ENCODE peak calls at places on chromosomes 1 and 21, in nine cellular contexts. L, J, X, W, T, A, I, N and V are unnamed samples.

GRCh38 chr21:45320991-45321656 is 33.4 kb upstream of the POFUT2 start:
- DNase-seq in N (no peak), J (no peak), I (no peak), X (no peak), A (no peak), W (no peak), L (no peak), T (no peak), V (no peak)

GRCh38 chr1:39845569-39846566 is 37.4 kb downstream of the TRIT1 start:
- DNase-seq in T (peak), J (peak), N (peak), A (peak), W (peak), L (peak), X (peak), I (peak), V (peak)

GRCh38 chr1:206029484-206029883 is 5.8 kb upstream of the CTSE start:
- DNase-seq in X (no peak), N (no peak), L (peak), W (peak), T (peak), A (no peak), J (peak), I (peak), V (no peak)

GRCh38 chr1:238191161-238191560 is 300.4 kb upstream of the ZP4 start:
- DNase-seq in X (no peak), L (no peak), J (no peak), N (no peak), I (no peak), T (no peak), A (no peak), W (no peak), V (no peak)

GRCh38 chr1:226109829-226110248 is 47.3 kb downstream of the H3-3A start:
- DNase-seq in L (peak), J (peak), T (peak), W (peak), N (peak), A (peak), X (peak), I (peak), V (peak)

GRCh38 chr21:46362946-46363345 is 39.0 kb downstream of the PCNT start:
- DNase-seq in X (no peak), J (no peak), I (no peak), T (no peak), N (no peak), A (no peak), L (no peak), W (no peak), V (no peak)

GRCh38 chr21:36150192-36150711 is 6.4 kb upstream of the DOP1B start:
- DNase-seq in X (peak), L (peak), I (no peak), J (no peak), T (peak), A (peak), W (peak), N (no peak), V (peak)

GRCh38 chr1:200838676-200839445 is 33.9 kb upstream of the GPR25 start:
- DNase-seq in N (no peak), L (peak), A (no peak), J (no peak), W (no peak), T (peak), I (no peak), X (no peak), V (no peak)

GRCh38 chr1:28577052-28577678 is 14.9 kb upstream of the RAB42 start:
- DNase-seq in N (no peak), W (no peak), X (no peak), L (peak), I (no peak), J (no peak), A (no peak), T (no peak), V (no peak)

GRCh38 chr21:23740463-23740862 is 1866.8 kb downstream of the MRPL39 start:
- DNase-seq in J (no peak), I (no peak), N (no peak), X (no peak), L (no peak), A (no peak), W (no peak), T (no peak), V (no peak)

GRCh38 chr1:53061859-53062714 is at the start of gene PODN:
- DNase-seq in A (peak), X (peak), J (peak), T (peak), L (no peak), N (peak), W (no peak), I (peak), V (peak)

GRCh38 chr1:25472494-25472893 is 41.8 kb downstream of the MACO1 start:
- DNase-seq in I (no peak), X (no peak), N (peak), J (no peak), T (no peak), W (no peak), A (no peak), L (no peak), V (no peak)

GRCh38 chr1:20896824-20897223 is 109.7 kb upstream of the HP1BP3 start:
- DNase-seq in A (no peak), T (peak), X (no peak), L (peak), W (no peak), J (no peak), I (peak), N (no peak), V (no peak)

GRCh38 chr1:23824711-23825075 is 536 bp downstream of the HMGCL start:
- DNase-seq in T (peak), W (no peak), I (no peak), N (no peak), X (no peak), A (no peak), J (no peak), L (no peak), V (no peak)

GRCh38 chr1:84550826-84551225 is 23.4 kb downstream of the CTBS start:
- DNase-seq in N (no peak), I (no peak), L (peak), J (no peak), X (no peak), W (no peak), T (peak), A (no peak), V (no peak)

GRCh38 chr1:201876148-201876547 is 12.6 kb upstream of the SHISA4 start:
- DNase-seq in I (no peak), L (peak), J (no peak), X (no peak), A (no peak), W (no peak), T (no peak), N (no peak), V (no peak)

GRCh38 chr1:158014702-158015320 is 21.4 kb downstream of the KIRREL1 start:
- DNase-seq in J (no peak), W (no peak), X (no peak), L (no peak), I (no peak), N (no peak), A (no peak), T (no peak), V (no peak)

GRCh38 chr21:33047231-33047630 is 21.5 kb downstream of the OLIG2 start:
- DNase-seq in A (no peak), W (no peak), N (no peak), I (no peak), T (peak), X (no peak), J (no peak), L (peak), V (no peak)

GRCh38 chr1:82059931-82060330 is 259.2 kb downstream of the ADGRL2 start:
- DNase-seq in W (no peak), I (no peak), A (no peak), X (no peak), J (no peak), L (no peak), N (no peak), T (no peak), V (no peak)

GRCh38 chr1:28781305-28781704 is 30.7 kb upstream of the OPRD1 start:
- DNase-seq in T (no peak), A (no peak), I (no peak), W (no peak), L (no peak), N (no peak), X (no peak), J (no peak), V (no peak)

GRCh38 chr1:18996548-18997177 is 40.2 kb upstream of the IFFO2 start:
- DNase-seq in T (no peak), X (no peak), A (no peak), W (no peak), N (no peak), L (no peak), I (no peak), J (no peak), V (no peak)

GRCh38 chr1:5286244-5286643 is 631.8 kb downstream of the AJAP1 start:
- DNase-seq in J (no peak), W (no peak), T (no peak), L (no peak), I (no peak), X (no peak), A (no peak), N (peak), V (no peak)

GRCh38 chr1:44103270-44104131 is 15.1 kb upstream of the KLF17 start:
- DNase-seq in J (no peak), T (no peak), I (peak), A (no peak), W (no peak), X (no peak), L (peak), N (peak), V (no peak)

GRCh38 chr1:101311146-101311892 is 74.5 kb downstream of the S1PR1 start:
- DNase-seq in I (no peak), J (no peak), N (peak), X (no peak), L (no peak), T (no peak), A (no peak), W (no peak), V (no peak)

GRCh38 chr1:53480678-53481077 is 21.5 kb downstream of the DMRTB1 start:
- DNase-seq in A (no peak), T (no peak), I (no peak), J (no peak), X (no peak), N (no peak), W (no peak), L (no peak), V (no peak)

GRCh38 chr1:41936107-41936506 is 17.4 kb upstream of the HIVEP3 start:
- DNase-seq in N (peak), X (no peak), J (no peak), W (no peak), L (peak), I (no peak), T (peak), A (no peak), V (no peak)

GRCh38 chr1:114352797-114353196 is 158.2 kb downstream of the TRIM33 start:
- DNase-seq in X (no peak), W (no peak), T (peak), A (no peak), L (no peak), J (no peak), I (no peak), N (no peak), V (no peak)

GRCh38 chr1:169508432-169509338 is 22.9 kb upstream of the SLC19A2 start:
- DNase-seq in L (peak), J (no peak), W (no peak), T (no peak), I (no peak), A (no peak), N (no peak), X (no peak), V (no peak)

GRCh38 chr21:36436829-36437744 is 42.8 kb downstream of the CLDN14 start:
- DNase-seq in L (peak), N (no peak), A (no peak), J (no peak), W (no peak), X (no peak), T (no peak), I (no peak), V (no peak)

GRCh38 chr1:109539676-109540075 is at the start of gene GPR61:
- DNase-seq in L (no peak), T (no peak), J (no peak), W (no peak), A (no peak), X (no peak), I (no peak), N (no peak), V (peak)

GRCh38 chr1:15107052-15107687 is 46.4 kb upstream of the TMEM51 start:
- DNase-seq in A (no peak), N (no peak), X (no peak), I (no peak), T (no peak), W (no peak), J (no peak), L (no peak), V (no peak)

GRCh38 chr1:66598670-66599069 is 64.7 kb downstream of the SGIP1 start:
- DNase-seq in W (no peak), A (no peak), J (no peak), X (no peak), I (no peak), T (peak), L (peak), N (no peak), V (no peak)

GRCh38 chr21:31397515-31397926 is 53.5 kb upstream of the TIAM1 start:
- DNase-seq in T (peak), X (no peak), L (no peak), N (no peak), W (no peak), I (peak), J (peak), A (no peak), V (no peak)

GRCh38 chr1:104125226-104125625 is 375.5 kb downstream of the AMY1C start:
- DNase-seq in T (no peak), A (no peak), L (no peak), W (no peak), X (no peak), N (no peak), I (no peak), J (no peak), V (no peak)

GRCh38 chr1:201468501-201468843 is 516 bp downstream of the PHLDA3 start:
- DNase-seq in J (no peak), N (peak), A (peak), L (no peak), X (peak), T (peak), W (no peak), I (peak), V (peak)

GRCh38 chr1:69305621-69306020 is 262.1 kb upstream of the LRRC7 start:
- DNase-seq in A (no peak), N (no peak), T (no peak), X (no peak), J (no peak), L (no peak), W (no peak), I (no peak), V (no peak)
- TF ChIP-seq CTCF in A (no peak), N (no peak), T (no peak), X (no peak), J (no peak), L (peak), W (no peak), I (no peak), V (no peak)

GRCh38 chr1:31938184-31938975 is at the start of gene PTP4A2:
- DNase-seq in A (peak), I (peak), W (peak), X (peak), N (peak), L (peak), J (peak), T (peak), V (peak)
- TF ChIP-seq CTCF in A (peak), I (peak), W (no peak), X (peak), N (peak), L (no peak), J (peak), T (peak), V (peak)

GRCh38 chr1:210817385-210818275 is 316.3 kb downstream of the KCNH1 start:
- DNase-seq in I (no peak), X (no peak), W (no peak), L (no peak), J (no peak), T (no peak), A (no peak), N (no peak), V (no peak)

GRCh38 chr1:210816136-210816535 is 317.8 kb downstream of the KCNH1 start:
- DNase-seq in I (no peak), L (no peak), X (no peak), A (no peak), J (no peak), W (no peak), N (no peak), T (no peak), V (no peak)

GRCh38 chr1:210821615-210822014 is 312.3 kb downstream of the KCNH1 start:
- DNase-seq in W (no peak), J (no peak), I (no peak), X (no peak), N (no peak), L (no peak), A (no peak), T (no peak), V (no peak)

GRCh38 chr1:210819266-210819665 is 314.7 kb downstream of the KCNH1 start:
- DNase-seq in T (no peak), N (no peak), X (no peak), J (no peak), W (no peak), A (no peak), I (no peak), L (no peak), V (no peak)

GRCh38 chr1:210815641-210816040 is 318.3 kb downstream of the KCNH1 start:
- DNase-seq in I (no peak), J (no peak), T (no peak), W (no peak), N (no peak), A (no peak), L (no peak), X (no peak), V (no peak)
- TF ChIP-seq CTCF in I (no peak), J (no peak), T (no peak), W (no peak), N (no peak), A (no peak), L (no peak), X (no peak), V (no peak)

GRCh38 chr1:167490765-167491164 is 27.6 kb downstream of the CD247 start:
- DNase-seq in A (no peak), I (no peak), N (no peak), J (no peak), T (no peak), X (no peak), L (no peak), W (no peak), V (no peak)

GRCh38 chr1:167492509-167492910 is 25.8 kb downstream of the CD247 start:
- DNase-seq in J (no peak), N (peak), I (no peak), X (no peak), L (no peak), A (no peak), T (no peak), W (no peak), V (no peak)

GRCh38 chr1:167489581-167490340 is 28.6 kb downstream of the CD247 start:
- DNase-seq in A (no peak), W (no peak), N (peak), J (no peak), I (no peak), X (no peak), L (no peak), T (no peak), V (no peak)

GRCh38 chr1:167493372-167493771 is 25.0 kb downstream of the CD247 start:
- DNase-seq in I (no peak), T (no peak), N (no peak), X (no peak), W (no peak), A (no peak), J (no peak), L (no peak), V (no peak)

DNA sequence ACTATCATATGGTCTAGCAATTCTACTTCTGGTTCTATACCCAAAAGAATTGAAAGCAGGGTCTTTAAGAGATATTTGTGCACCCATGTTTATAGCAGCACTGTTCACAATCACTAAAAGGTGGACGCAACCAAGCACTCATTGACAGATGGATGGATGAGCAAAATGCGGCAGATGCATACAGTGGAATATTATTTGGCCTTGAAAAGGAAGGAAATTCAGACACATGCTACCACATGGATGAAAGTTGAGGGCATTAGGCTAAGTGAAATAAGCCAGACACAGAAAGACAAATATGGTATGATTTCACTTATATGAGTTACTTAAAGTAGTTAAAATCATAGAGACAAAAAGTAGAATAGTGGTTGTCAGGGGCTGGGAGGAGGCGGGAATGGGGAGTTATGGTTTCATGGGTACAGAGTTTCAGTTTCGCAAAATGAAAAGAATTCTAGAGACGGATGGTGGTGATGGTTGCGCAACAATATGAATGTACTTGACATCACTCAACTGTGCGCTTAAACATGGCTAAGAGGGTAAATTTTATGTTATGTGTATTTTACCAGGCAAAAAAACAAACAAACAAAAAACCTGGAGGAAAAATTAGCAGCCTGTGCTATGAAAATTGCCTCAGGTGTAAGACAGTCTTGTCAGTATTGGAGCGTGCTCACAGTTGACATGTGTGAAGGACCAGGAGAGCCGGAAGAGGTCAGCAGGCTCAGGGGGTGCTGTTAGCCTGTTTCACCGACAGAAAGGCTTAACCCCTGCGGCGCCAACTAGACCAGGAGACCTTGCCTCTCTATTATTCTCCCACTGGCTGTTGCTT is 26.5 kb downstream of the CD247 start:
- DNase-seq in L (no peak), J (no peak), X (no peak), I (no peak), W (no peak), A (no peak), T (no peak), N (peak), V (no peak)
- TF ChIP-seq CTCF in L (no peak), J (no peak), X (no peak), I (no peak), W (no peak), A (no peak), T (no peak), N (no peak), V (no peak)

DNA sequence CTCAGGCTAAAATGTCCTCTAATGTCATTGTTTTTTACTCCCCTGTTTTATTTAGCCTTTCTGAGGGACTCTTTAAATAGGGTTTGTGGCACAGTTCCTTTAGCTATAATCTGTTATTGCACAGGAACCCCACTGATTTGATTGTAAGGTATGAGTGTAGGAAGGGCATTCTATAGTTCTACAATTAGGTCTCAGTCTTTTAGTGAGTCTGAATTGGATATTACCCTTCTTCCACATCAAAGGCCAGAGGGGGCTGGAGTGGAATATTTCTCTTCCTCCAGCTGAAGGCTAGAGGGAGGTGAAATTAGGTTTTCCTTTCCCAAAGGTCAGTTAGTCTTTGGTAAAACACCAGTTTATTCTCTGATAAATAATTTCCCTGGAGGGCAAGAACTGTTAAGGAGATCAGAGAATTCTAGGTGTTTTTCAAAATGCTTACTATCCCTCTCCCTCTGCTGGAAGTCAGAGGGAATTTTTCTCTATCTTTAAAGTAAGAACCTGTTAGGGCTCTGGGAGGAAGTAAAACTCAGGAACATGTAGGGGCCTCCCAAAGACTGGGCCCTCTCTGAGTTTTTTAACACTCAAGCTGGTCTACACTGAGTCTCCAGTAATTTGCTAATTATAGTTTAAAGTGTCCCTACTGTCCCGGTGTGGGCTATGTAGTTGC is 176.3 kb upstream of the ZNHIT6 start:
- DNase-seq in I (peak), X (peak), J (no peak), A (no peak), T (peak), W (no peak), N (no peak), L (peak), V (peak)
- TF ChIP-seq CTCF in I (peak), X (no peak), J (peak), A (peak), T (peak), W (no peak), N (no peak), L (peak), V (no peak)

GRCh38 chr1:185694081-185694480 is 40.1 kb upstream of the HMCN1 start:
- DNase-seq in W (no peak), J (no peak), L (no peak), T (no peak), X (peak), N (peak), A (peak), I (peak), V (peak)

GRCh38 chr1:185696419-185697150 is 37.6 kb upstream of the HMCN1 start:
- DNase-seq in N (no peak), J (no peak), T (no peak), W (no peak), A (no peak), L (no peak), X (no peak), I (no peak), V (no peak)

GRCh38 chr1:185699874-185700273 is 34.3 kb upstream of the HMCN1 start:
- DNase-seq in X (no peak), N (no peak), T (no peak), I (no peak), J (no peak), W (no peak), A (no peak), L (no peak), V (no peak)

GRCh38 chr1:185693654-185694053 is 40.5 kb upstream of the HMCN1 start:
- DNase-seq in I (no peak), N (no peak), J (no peak), L (no peak), T (no peak), A (no peak), X (no peak), W (no peak), V (no peak)

GRCh38 chr1:185695299-185695698 is 38.9 kb upstream of the HMCN1 start:
- DNase-seq in T (no peak), I (no peak), W (no peak), A (no peak), X (no peak), L (peak), J (no peak), N (no peak), V (no peak)
- TF ChIP-seq CTCF in T (no peak), I (peak), W (no peak), A (no peak), X (no peak), L (peak), J (no peak), N (peak), V (no peak)